ENCODE peak calls at places on chromosomes 16 and 17, in five cellular contexts. V is cardiac muscle cell, P is heart left ventricle, S is mammary epithelial cell, X is PC-3. M is an unnamed sample.
A peak's percentile ranks its signal among the peaks of the same experiment; 100 is the strongest.

GRCh38 chr16:28596840-28597691 is at the start of gene SULT1A2:
- DNase-seq in X (no peak), P (no peak), V (peak; percentile 56), S (peak; percentile 66), M (peak; percentile 84)

GRCh38 chr16:89104303-89104702 is 10.7 kb downstream of the ACSF3 start:
- DNase-seq in V (no peak), P (no peak), X (no peak), S (no peak), M (peak; percentile 2)

GRCh38 chr16:72286936-72287620 is 115.1 kb upstream of the PMFBP1 start:
- DNase-seq in P (no peak), S (peak; percentile 85), V (no peak), X (no peak), M (no peak)

GRCh38 chr17:68248199-68248825 is 469 bp downstream of the AMZ2 start:
- DNase-seq in P (no peak), X (peak; percentile 29), V (peak; percentile 73), S (peak; percentile 69), M (peak; percentile 66)

GRCh38 chr17:77495575-77495974 is 354.8 kb downstream of the SEC14L1 start:
- DNase-seq in X (no peak), S (no peak), P (peak; percentile 28), V (no peak), M (no peak)

GRCh38 chr17:45110676-45111611 is 21.4 kb downstream of the PLCD3 start:
- DNase-seq in X (no peak), S (no peak), P (peak; percentile 76), V (no peak), M (no peak)

GRCh38 chr17:67366193-67367157 is at the start of gene PSMD12:
- DNase-seq in P (peak; percentile 97), X (peak; percentile 95), S (peak; percentile 85), V (peak; percentile 94), M (peak; percentile 93)

GRCh38 chr16:65463652-65464260 is 341.9 kb upstream of the CDH11 start:
- DNase-seq in P (no peak), V (no peak), S (no peak), X (no peak), M (no peak)

DNA sequence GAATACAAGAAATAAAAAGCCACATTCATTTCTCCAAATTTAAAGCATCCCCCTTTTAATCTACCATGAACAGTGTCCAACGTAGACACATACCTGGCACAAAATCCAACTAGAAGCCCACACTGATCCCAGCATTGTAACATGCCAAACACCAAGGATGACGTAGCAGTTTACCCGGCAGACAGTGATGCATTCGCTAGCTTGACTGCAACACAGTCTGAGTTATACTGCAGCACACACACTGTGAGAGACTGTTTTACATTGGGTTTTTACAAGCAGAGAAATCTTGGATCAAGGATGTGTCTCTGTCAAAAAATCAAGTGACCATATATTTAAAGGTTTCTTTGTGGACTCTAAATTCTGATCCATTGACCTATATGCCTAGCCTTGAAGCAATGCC is 74.5 kb upstream of the C17orf78 start:
- DNase-seq in P (no peak), V (peak; percentile 54), S (no peak), X (no peak), M (no peak)
- H3K27ac ChIP-seq in P (peak overlapping the region; percentile 50), V (peak overlapping the region; percentile 88), S (no peak overlapping the region), X (no peak overlapping the region), M (no peak overlapping the region)

GRCh38 chr17:20009052-20009301 is 182 bp upstream of the SPECC1 start:
- DNase-seq in V (peak; percentile 58), S (no peak), P (no peak), X (no peak), M (no peak)
- TF ChIP-seq CTCF in V (peak; percentile 83), S (peak; percentile 72), P (no peak), X (peak; percentile 84), M (no peak)

GRCh38 chr17:2542456-2542855 is 30.8 kb upstream of the METTL16 start:
- DNase-seq in S (no peak), X (no peak), V (no peak), P (no peak), M (no peak)

GRCh38 chr17:2549392-2550211 is 37.9 kb upstream of the METTL16 start:
- DNase-seq in P (no peak), X (no peak), V (no peak), S (peak; percentile 9), M (no peak)

GRCh38 chr17:2545393-2545792 is 33.7 kb upstream of the METTL16 start:
- DNase-seq in P (peak; percentile 74), S (no peak), V (no peak), X (no peak), M (peak; percentile 11)

GRCh38 chr17:2551493-2551892 is 39.8 kb upstream of the METTL16 start:
- DNase-seq in V (no peak), X (no peak), P (no peak), S (no peak), M (no peak)

DNA sequence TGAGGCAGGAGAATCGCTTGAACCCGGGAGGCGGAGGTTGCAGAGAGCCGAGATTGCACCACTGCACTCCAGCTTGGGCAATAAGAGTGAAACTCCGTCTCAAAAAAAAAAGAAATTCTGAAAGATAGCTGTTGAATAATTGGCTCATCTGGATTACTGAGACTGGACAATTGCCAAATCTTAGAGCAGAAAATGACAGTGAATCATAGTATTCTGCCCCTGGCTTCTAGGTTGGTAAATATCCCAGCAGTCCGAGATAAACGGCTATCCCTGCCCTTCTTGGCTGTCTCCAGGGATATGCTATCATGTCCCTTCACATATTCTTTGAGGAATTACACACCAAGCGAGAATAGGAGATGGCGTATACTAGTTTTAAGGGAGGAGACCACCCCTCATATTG is 35.5 kb upstream of the METTL16 start:
- DNase-seq in P (no peak), S (peak; percentile 77), X (peak; percentile 52), V (peak; percentile 73), M (no peak)
- H3K4me1 ChIP-seq in P (peaks cover 7% of the 10 kb centered on the region), S (peaks cover 4% of the 10 kb centered on the region), X (no peaks in the 10 kb centered on the region), V (peaks cover 15% of the 10 kb centered on the region), M (peaks cover 7% of the 10 kb centered on the region)

DNA sequence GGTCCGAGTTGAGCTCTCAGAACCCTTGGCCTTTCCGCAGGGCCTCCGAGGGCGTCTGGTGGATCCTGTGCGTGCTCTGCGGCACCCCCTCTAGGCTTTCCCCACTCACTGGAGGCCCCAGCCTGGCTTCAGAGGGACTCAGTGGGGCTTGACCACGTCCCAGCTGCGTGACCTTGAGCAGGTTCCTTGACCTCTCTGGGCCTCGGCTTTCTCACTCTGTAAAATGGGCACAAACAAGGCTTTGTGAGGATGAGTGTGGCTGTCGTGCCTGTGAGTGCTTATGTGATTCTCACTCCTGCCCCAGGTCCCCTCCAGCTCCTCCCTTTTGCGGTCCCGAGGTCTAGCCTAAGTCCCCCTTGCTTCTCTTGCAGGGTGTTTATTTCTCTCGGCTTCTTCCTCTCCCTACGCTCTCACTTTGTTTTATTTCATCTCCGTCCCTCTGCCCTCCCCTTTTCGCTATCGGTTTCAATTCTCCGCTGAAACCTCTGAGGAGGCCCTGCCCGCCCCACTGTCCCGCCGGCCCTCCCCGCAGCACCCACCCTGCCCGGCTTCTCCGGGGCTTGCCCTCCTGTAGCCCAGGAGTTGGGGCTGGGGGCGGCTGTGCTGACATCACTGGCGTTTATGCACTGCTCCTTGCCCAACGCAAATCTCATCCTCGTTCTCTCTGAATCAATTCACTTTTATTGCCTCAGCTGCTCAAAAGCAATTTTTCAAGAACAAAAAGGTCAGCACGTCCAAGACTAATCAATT is 82.3 kb upstream of the CBX4 start:
- DNase-seq in V (no peak), S (no peak), X (no peak), P (peak; percentile 17), M (no peak)
- H3K27ac ChIP-seq in V (no peak overlapping the region), S (no peak overlapping the region), X (no peak overlapping the region), P (no peak overlapping the region), M (no peak overlapping the region)

DNA sequence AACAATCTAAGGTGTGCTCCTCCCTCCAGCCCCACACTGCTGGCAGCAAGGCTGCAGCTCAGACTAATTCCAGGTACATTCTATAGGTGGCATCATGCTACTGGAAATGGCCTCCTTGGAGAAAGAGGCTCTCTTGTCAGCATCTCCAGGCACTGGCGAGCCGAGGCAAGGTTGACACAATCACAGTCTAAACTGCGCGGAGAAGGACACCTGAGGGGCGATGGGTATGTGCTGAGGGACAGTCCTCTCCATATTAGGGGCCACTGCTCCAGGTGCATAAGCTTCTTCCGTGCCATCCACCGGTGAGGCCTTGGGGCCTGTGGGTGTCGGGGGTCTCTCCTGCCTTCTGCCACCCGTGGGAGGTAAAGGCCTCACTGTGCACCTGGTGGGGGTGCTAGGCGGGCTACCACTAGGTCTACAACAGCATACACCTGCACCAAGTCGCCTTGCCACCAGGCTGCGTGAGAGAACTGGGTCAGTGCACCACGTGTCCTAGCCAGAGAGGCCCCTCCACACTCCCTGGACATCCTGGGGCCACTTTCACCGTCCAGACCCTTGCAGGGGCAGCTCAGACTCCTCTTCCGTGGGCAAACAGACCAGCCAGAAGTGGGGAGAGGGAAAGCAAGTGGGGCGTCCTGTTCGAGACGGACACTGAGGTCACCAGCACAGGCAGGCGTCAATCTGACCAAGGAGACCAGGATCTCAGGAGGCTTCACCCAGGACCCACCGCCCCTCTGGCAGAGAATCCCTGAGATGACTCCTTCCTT is 12.1 kb upstream of the CBX8 start:
- DNase-seq in P (no peak), V (peak; percentile 60), X (peak; percentile 80), S (peak; percentile 62), M (peak; percentile 59)
- TF ChIP-seq CTCF in P (peak; percentile 27), V (no peak), X (peak; percentile 73), S (peak; percentile 60), M (peak; percentile 73)

DNA sequence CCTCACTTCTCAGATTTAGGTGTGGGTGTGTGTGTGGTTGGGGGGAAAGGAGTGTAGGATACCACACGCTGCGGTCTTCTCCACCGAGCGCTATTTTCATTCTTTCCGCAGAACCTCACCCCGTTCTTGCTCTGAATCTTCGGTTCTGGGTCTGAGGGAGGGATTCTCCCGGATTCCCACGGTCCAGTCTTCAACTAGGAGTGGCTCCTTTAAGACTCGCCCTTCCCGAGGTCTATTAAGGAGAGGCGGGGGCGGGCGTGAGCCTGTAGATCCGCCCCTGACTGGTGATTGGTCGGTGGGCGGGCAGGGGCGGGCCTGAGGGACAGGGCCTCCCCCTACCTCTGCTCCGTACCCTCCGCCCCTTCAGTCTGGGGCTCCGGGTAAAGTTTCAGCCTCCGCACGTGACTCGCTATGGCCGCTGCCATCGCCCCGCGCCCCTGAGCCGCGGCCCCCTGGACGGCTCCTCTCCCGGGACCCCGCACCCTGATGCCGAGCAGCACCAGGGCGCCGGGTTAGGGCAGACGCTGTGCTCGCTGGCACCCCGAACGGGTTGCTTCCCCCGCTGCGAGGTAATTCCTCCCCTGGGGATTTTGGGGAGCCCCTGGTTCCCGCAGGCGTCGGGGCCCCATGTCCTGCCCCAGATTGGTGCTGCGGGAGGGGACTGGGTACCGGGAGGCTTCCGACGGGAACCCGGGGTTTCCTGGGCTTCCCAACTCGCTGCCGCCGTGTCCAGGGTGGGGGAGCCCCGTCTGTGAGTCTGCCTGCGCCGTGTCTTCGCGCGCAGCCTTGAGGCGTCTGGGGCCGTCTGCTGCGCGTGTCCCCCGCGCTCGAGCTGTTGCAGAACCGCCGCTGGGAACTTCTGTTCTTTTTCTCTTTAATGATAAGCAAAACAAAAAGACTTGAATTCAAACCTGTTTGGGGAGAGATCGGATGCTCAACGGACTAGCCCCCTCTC is 9.2 kb downstream of the RARA start:
- DNase-seq in P (peak; percentile 98), X (peak; percentile 91), V (peak; percentile 98), S (peak; percentile 96), M (peak; percentile 97)
- H3K4me1 ChIP-seq in P (peaks cover 96% of the 10 kb centered on the region), X (peaks cover 74% of the 10 kb centered on the region), V (peaks cover 78% of the 10 kb centered on the region), S (peaks cover 75% of the 10 kb centered on the region), M (peaks cover 92% of the 10 kb centered on the region)